ENCODE peak calls at places on chromosomes 5 and 9, in five cellular contexts. U is hepatocyte, I is HepG2, N is GM12878, P is K562. B is an unnamed sample.

GRCh38 chr5:1320436-1321344 is 24.2 kb downstream of the CLPTM1L start:
- DNase-seq in U (no peak), I (no peak), N (no peak), P (no peak), B (no peak)

GRCh38 chr5:58984009-58984525 is 401.2 kb downstream of the RAB3C start:
- DNase-seq in U (no peak), I (no peak), N (no peak), P (no peak), B (no peak)

GRCh38 chr9:131270171-131271015 is 5.9 kb downstream of the FAM78A start:
- DNase-seq in U (no peak), I (no peak), N (no peak), P (peak), B (no peak)

GRCh38 chr9:119092125-119092524 is 277.1 kb downstream of the BRINP1 start:
- DNase-seq in U (no peak), I (no peak), N (no peak), P (no peak), B (no peak)

GRCh38 chr9:89522261-89522978 is 24.5 kb upstream of the SEMA4D start:
- DNase-seq in U (no peak), I (no peak), N (peak), P (no peak), B (no peak)

GRCh38 chr9:81621785-81622243 is 67.5 kb downstream of the TLE1 start:
- DNase-seq in U (no peak), I (no peak), N (no peak), P (no peak), B (no peak)

GRCh38 chr5:65185468-65185867 is 296.3 kb downstream of the ADAMTS6 start:
- DNase-seq in U (no peak), I (no peak), N (no peak), P (no peak), B (no peak)

GRCh38 chr5:72199681-72200080 is 92.4 kb downstream of the MAP1B start:
- DNase-seq in U (no peak), I (no peak), N (no peak), P (no peak), B (no peak)

GRCh38 chr9:79581388-79581787 is 9.6 kb downstream of the TLE4 start:
- DNase-seq in U (no peak), I (no peak), N (no peak), P (no peak), B (no peak)

GRCh38 chr5:73411927-73412596 is 36.5 kb downstream of the FOXD1 start:
- DNase-seq in U (no peak), I (no peak), N (no peak), P (no peak), B (no peak)

GRCh38 chr9:109349431-109349846 is 28.6 kb upstream of the EPB41L4B start:
- DNase-seq in U (peak), I (no peak), N (no peak), P (no peak), B (peak)

GRCh38 chr5:5572010-5572982 is 149.8 kb downstream of the ICE1 start:
- DNase-seq in U (no peak), I (no peak), N (no peak), P (peak), B (no peak)

GRCh38 chr9:38066167-38066906 is 2.7 kb downstream of the SHB start:
- DNase-seq in U (peak), I (no peak), N (no peak), P (no peak), B (no peak)

GRCh38 chr5:71924980-71925379 is 182.3 kb upstream of the MAP1B start:
- DNase-seq in U (peak), I (no peak), N (no peak), P (no peak), B (no peak)

GRCh38 chr9:30239875-30240274 is 2144.6 kb upstream of the ACO1 start:
- DNase-seq in U (no peak), I (no peak), N (no peak), P (no peak), B (no peak)

DNA sequence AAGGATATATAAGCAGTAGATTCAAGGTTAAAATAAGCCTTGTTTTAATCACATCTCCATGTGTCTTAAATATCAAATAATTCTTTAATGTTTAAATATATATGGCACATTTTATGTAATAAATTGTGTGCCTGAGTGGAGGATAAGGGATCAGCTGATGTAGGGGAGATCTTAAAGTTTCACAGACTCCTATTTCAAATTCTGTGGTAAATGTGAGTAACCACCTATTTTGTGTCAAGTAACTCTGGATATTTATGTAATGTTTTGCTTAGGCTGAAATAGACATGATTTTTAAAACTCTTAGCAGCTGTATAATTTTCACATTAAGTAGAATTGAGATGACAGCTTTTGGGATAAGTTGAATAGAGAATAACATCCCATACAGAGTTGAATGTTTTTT is 41.3 kb upstream of the ITGA2 start:
- DNase-seq in U (no peak), I (no peak), N (no peak), P (no peak), B (no peak)
- H3K4me2 ChIP-seq in U (no peak), I (no peak), N (no peak), P (no peak), B (peak)

GRCh38 chr5:150556859-150557506 is 49.1 kb downstream of the NDST1 start:
- DNase-seq in U (no peak), I (no peak), N (peak), P (no peak), B (no peak)

GRCh38 chr5:150559701-150560100 is 51.8 kb downstream of the NDST1 start:
- DNase-seq in U (no peak), I (no peak), N (no peak), P (no peak), B (no peak)

GRCh38 chr5:150557507-150557872 is 49.6 kb downstream of the NDST1 start:
- DNase-seq in U (no peak), I (no peak), N (no peak), P (no peak), B (no peak)

GRCh38 chr5:150559088-150559487 is 51.2 kb downstream of the NDST1 start:
- DNase-seq in U (no peak), I (no peak), N (no peak), P (no peak), B (no peak)

DNA sequence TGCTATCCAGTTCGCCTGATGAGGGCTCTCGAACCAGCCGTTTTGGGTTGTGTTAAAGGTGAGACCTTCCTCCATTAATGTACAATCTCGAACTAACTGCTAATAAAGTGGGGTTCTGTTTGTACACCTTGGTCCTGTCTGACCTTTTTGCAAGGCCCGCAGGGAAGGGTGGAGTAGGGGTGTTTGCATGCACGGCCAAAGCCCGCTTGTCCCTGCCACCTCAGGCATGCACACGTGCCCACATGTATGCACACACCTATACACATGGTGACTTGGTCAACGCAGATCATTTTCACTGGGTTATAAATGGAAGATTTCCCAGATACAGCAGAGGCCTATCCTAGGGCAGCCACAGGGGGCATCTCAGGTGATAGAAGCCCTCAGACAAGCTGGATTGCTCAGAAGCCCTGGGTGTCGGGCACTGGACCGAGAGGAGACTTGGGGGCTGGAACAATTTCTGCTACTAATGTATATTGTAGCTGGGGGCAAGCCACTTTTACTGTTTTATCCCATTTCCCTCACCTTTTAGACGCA is 50.2 kb downstream of the NDST1 start:
- DNase-seq in U (no peak), I (no peak), N (no peak), P (no peak), B (no peak)
- TF ChIP-seq CTCF in U (no peak), I (no peak), N (no peak), P (no peak), B (no peak)

GRCh38 chr5:120358949-120359348 is 105.2 kb upstream of the PRR16 start:
- DNase-seq in U (no peak), I (no peak), N (no peak), P (no peak), B (no peak)

GRCh38 chr5:120354126-120354525 is 110.0 kb upstream of the PRR16 start:
- DNase-seq in U (no peak), I (no peak), N (no peak), P (no peak), B (no peak)
- H3K27ac ChIP-seq in U (no peak), I (no peak), N (no peak), P (no peak), B (no peak)

GRCh38 chr9:12956261-12956660 is 181.4 kb downstream of the LURAP1L start:
- DNase-seq in U (peak), I (no peak), N (no peak), P (no peak), B (no peak)
- H3K4me2 ChIP-seq in U (no peak), I (no peak), N (no peak), P (no peak), B (no peak)

GRCh38 chr9:93326056-93326455 is 125.4 kb upstream of the FAM120A start:
- DNase-seq in U (no peak), I (no peak), N (no peak), P (peak), B (no peak)

GRCh38 chr9:93326654-93327053 is 124.8 kb upstream of the FAM120A start:
- DNase-seq in U (no peak), I (no peak), N (no peak), P (peak), B (no peak)

GRCh38 chr9:93321220-93321610 is 130.3 kb upstream of the FAM120A start:
- DNase-seq in U (no peak), I (no peak), N (no peak), P (peak), B (no peak)

GRCh38 chr9:93325307-93326035 is 126.0 kb upstream of the FAM120A start:
- DNase-seq in U (no peak), I (no peak), N (no peak), P (peak), B (no peak)

DNA sequence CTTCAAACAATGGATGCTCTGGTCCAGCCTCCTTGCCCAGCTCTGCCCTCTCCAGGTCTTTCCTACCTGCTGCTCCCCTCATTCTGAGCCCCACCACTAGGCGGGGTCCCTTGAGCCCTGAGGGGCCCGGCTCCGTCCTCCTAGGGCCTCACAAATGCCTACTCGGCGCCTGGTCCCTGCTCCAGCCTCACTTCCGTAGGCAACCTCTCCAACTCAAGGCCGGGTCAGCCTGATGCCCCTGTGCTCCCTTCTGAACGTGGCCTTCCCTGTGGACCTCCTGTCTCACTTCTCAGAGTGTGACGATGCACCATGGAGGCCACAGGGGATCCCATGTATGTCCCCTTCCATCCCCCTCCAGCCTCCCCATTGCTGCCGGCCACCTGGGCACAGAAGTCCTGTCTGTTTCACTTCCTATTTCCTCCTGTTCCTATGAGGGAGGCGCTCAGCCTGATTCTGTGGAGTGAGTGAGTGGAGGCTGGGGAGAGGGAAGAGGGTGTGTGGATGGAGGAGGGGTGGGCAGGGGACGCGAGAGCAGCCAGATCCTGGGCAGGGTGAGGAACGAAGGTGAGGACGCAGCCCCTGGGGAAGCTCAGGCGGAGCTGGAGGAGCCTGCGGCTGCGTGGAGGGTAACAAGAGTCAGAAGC is 127.2 kb upstream of the FAM120A start:
- DNase-seq in U (no peak), I (no peak), N (no peak), P (peak), B (no peak)
- TF ChIP-seq CTCF in U (no peak), I (peak), N (no peak), P (peak), B (no peak)

DNA sequence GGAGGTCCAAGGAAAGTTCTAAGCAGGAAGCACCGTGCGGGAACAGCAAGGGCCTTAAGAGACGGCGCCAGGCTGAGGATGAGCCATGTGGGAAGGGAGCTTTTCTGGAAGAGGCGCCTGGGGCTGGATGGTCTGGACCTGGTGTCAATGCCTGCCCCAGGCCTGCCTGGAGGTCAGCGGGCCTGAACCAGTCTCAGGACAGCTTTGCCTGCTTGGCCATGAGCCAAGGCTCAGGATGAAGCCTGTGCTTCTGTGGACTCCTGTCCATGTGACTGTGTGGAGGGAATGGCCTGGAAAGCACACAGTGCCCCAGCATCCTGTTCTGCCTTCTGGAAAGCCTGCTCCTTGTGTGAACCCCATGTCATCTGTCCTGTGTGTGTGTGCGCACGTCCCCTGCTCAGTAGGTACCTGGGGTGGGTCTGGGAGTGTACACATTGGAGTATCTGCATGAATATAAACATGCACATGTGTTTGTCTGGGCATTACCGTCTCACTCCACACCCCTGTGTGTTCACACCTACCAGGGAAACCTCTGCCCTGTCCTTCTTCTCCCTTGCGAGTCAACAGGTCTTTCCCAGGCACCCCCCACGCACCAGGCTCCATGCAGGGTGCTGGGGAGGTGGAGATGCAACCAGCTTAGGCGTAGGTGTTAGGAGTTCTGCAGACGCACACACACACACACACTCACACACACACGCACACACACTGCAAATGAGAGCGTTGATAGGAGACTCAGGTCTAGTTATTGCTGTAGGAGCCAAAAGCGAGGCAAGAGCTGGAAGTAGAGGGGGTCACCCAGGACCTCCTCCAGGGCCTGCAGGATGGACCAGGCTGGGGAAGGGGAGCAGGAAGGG is 24.8 kb downstream of the DAB2IP start:
- DNase-seq in U (peak), I (peak), N (no peak), P (no peak), B (no peak)
- H3K27ac ChIP-seq in U (no peak), I (no peak), N (no peak), P (no peak), B (no peak)

DNA sequence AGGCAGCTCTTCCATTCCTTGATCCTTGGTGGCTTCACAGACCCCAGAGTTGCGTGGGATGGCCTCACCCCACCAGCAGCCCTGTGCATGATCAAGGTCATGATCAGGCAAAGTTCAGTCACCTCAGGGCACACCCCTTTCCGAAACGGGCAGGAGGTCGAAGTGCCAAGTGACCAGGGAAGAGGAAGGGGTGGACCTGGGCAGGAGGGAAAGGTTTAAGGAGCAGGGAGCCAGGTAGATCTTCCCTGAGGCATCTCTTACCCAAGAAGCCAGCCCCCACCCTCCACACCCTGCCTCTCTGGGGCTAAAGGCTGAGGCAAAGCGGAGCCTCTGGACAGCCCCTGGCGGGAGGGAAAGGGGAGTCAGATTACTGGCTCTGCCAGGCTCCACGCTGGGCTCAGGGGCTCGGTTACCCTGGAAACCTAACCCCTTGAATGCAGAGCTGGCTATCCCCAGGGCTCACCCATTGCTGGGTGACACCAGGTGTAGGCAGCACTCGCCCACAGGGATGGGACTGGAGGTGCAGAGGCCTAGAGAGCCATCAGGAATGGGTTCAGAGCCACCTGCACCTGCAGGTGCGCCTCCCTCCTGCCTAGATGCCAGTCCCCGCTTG is 3.6 kb downstream of the MGAT4B start:
- DNase-seq in U (no peak), I (no peak), N (no peak), P (no peak), B (no peak)
- H3K4me2 ChIP-seq in U (peak), I (peak), N (no peak), P (no peak), B (no peak)

DNA sequence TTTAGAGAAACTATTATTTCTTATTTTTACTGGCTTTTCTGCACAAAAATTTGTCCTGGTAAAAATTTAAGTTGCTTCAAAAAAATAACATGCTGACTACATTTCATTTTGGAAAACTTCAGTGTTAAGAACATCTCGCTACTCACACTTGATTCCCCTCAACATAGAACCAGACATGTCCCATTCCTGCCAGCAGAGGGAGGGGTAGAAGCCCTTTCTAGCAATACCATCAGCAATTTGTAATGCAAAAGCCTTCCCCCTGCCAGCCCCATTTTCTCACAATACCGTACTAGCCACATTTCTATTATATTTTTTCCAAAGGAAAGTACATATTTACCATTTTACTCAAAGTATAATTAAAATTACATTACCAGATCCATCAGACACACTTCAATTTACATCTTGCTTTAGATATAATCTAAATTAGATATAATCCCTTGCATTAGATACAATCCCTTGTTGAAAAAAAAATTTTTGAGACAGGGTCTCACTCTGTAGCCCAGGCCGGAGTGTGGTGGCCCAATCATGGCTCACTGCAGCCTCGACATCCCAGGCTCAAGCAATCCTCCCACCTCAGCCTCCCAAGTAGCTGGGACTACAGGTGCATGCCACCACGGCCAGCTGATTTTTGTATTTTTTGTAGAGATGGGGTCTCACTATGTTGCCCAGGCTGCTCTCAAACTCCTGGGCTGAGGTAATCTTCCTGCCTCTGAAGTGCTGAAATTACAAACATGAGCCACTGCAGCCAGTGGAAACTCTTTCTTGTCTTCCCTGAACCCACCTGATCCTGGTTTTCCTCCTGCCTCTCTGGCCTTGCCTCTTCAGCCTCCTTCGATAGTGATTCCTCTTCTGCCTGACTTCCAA is 39.6 kb upstream of the IDNK start:
- DNase-seq in U (peak), I (peak), N (no peak), P (peak), B (no peak)
- TF ChIP-seq CTCF in U (peak), I (peak), N (peak), P (peak), B (peak)

DNA sequence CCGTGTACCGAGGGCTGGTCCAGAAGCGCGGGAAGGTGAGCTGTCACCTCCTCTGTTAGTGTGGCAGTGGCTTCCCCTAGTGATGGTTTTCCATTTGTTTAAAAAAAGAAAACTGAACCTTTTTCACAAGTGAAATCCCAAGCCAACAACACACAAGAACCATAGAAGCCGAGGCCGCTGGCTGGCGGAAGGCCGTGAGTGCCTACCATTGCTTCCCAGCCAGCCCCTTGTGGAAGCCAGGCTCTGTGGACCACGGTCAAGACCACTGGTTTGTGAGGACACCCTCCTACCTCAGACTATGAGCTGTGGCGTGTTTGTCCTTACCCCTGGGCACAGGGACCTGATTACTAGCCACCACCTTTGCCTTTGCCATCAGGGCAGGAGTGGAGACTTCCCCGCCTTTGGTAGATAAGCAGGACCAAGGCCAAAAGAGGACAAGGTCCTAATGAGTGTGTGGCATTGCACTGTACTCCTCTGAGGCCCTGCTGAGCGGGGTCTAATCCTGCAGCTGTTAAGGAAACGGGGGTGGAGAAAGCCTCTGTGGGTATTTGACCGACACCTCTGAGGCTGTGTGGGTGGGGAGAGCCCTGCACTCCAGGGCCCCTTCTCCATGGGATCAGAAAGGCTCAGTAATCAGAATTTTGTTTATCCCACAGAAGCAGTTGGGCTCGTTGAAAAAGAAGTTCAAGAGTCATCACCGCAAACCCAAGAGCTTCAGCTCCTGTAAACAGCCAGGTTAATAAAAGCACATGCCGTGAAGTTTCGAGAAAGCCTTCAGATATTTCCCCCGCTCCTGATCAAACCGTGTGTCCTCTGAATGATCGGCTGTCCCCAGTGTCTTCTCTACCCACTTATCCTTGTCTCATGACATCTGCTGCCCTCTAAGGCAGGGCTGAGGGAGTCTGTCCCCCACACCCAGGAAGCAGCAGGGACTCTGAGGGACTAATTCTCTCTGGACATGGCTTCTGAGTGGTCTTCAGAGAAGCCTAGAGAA is 4.3 kb downstream of the SURF2 start:
- DNase-seq in U (no peak), I (no peak), N (no peak), P (no peak), B (no peak)
- H3K27ac ChIP-seq in U (peak), I (peak), N (no peak), P (no peak), B (no peak)